ENCODE peak calls at places on chromosomes 5 and 9, in four cellular contexts. One of them, this sample, is unnamed.

GRCh38 chr9:91805031-91805430 is 145.0 kb downstream of the ROR2 start:
- DNase-seq in activated CD8-positive, alpha-beta memory T cell treated with anti-CD3 and anti-CD28 coated beads, Interleukin-2, amount 50 U/mL, for 48 hours: no peak
- DNase-seq in progenitor cell of endocrine pancreas: no peak
- DNase-seq in BE2C: no peak
- DNase-seq in this sample: no peak

GRCh38 chr5:10576121-10576789 is 12.4 kb downstream of the ANKRD33B start:
- DNase-seq in progenitor cell of endocrine pancreas: no peak
- DNase-seq in BE2C: no peak
- DNase-seq in activated CD8-positive, alpha-beta memory T cell treated with anti-CD3 and anti-CD28 coated beads, Interleukin-2, amount 50 U/mL, for 48 hours: peak; percentile 20
- DNase-seq in this sample: no peak

GRCh38 chr9:37715991-37716505 is 37.6 kb upstream of the TRMT10B start:
- DNase-seq in progenitor cell of endocrine pancreas: no peak
- DNase-seq in BE2C: no peak
- DNase-seq in activated CD8-positive, alpha-beta memory T cell treated with anti-CD3 and anti-CD28 coated beads, Interleukin-2, amount 50 U/mL, for 48 hours: no peak
- DNase-seq in this sample: no peak

GRCh38 chr5:163889369-163889768 is 383.9 kb downstream of the MAT2B start:
- DNase-seq in progenitor cell of endocrine pancreas: no peak
- DNase-seq in BE2C: no peak
- DNase-seq in activated CD8-positive, alpha-beta memory T cell treated with anti-CD3 and anti-CD28 coated beads, Interleukin-2, amount 50 U/mL, for 48 hours: no peak
- DNase-seq in this sample: peak; percentile 90

GRCh38 chr9:35311891-35312639 is 150.3 kb downstream of the UNC13B start:
- DNase-seq in BE2C: no peak
- DNase-seq in activated CD8-positive, alpha-beta memory T cell treated with anti-CD3 and anti-CD28 coated beads, Interleukin-2, amount 50 U/mL, for 48 hours: no peak
- DNase-seq in progenitor cell of endocrine pancreas: no peak
- DNase-seq in this sample: peak; percentile 9

GRCh38 chr9:7298123-7298522 is 501.5 kb downstream of the DMAC1 start:
- DNase-seq in progenitor cell of endocrine pancreas: no peak
- DNase-seq in BE2C: no peak
- DNase-seq in activated CD8-positive, alpha-beta memory T cell treated with anti-CD3 and anti-CD28 coated beads, Interleukin-2, amount 50 U/mL, for 48 hours: no peak
- DNase-seq in this sample: no peak

GRCh38 chr5:77847814-77848290 is 71.7 kb upstream of the TBCA start:
- DNase-seq in activated CD8-positive, alpha-beta memory T cell treated with anti-CD3 and anti-CD28 coated beads, Interleukin-2, amount 50 U/mL, for 48 hours: no peak
- DNase-seq in BE2C: no peak
- DNase-seq in progenitor cell of endocrine pancreas: no peak
- DNase-seq in this sample: no peak

GRCh38 chr9:136333486-136333885 is 6.1 kb downstream of the GPSM1 start:
- DNase-seq in BE2C: no peak
- DNase-seq in progenitor cell of endocrine pancreas: no peak
- DNase-seq in activated CD8-positive, alpha-beta memory T cell treated with anti-CD3 and anti-CD28 coated beads, Interleukin-2, amount 50 U/mL, for 48 hours: no peak
- DNase-seq in this sample: no peak

GRCh38 chr5:34858798-34859197 is 19.8 kb downstream of the TTC23L start:
- DNase-seq in activated CD8-positive, alpha-beta memory T cell treated with anti-CD3 and anti-CD28 coated beads, Interleukin-2, amount 50 U/mL, for 48 hours: no peak
- DNase-seq in BE2C: no peak
- DNase-seq in progenitor cell of endocrine pancreas: no peak
- DNase-seq in this sample: no peak

GRCh38 chr5:132428147-132428482 is 58.6 kb downstream of the SLC22A5 start:
- DNase-seq in progenitor cell of endocrine pancreas: no peak
- DNase-seq in BE2C: no peak
- DNase-seq in activated CD8-positive, alpha-beta memory T cell treated with anti-CD3 and anti-CD28 coated beads, Interleukin-2, amount 50 U/mL, for 48 hours: no peak
- DNase-seq in this sample: no peak

GRCh38 chr5:52893105-52893504 is 96.0 kb upstream of the ITGA2 start:
- DNase-seq in activated CD8-positive, alpha-beta memory T cell treated with anti-CD3 and anti-CD28 coated beads, Interleukin-2, amount 50 U/mL, for 48 hours: no peak
- DNase-seq in BE2C: no peak
- DNase-seq in progenitor cell of endocrine pancreas: no peak
- DNase-seq in this sample: peak; percentile 86

GRCh38 chr5:135239461-135240282 is 159.4 kb downstream of the MACROH2A1 start:
- DNase-seq in progenitor cell of endocrine pancreas: no peak
- DNase-seq in BE2C: peak; percentile 45
- DNase-seq in activated CD8-positive, alpha-beta memory T cell treated with anti-CD3 and anti-CD28 coated beads, Interleukin-2, amount 50 U/mL, for 48 hours: no peak
- DNase-seq in this sample: peak; percentile 23